ENCODE peak calls at places on chromosomes 2 and 18, in seven cellular contexts. E, Q, S, O, W, K and T are unnamed samples.

GRCh38 chr2:33215299-33215698 is 261.1 kb upstream of the RASGRP3 start:
- DNase-seq in E (no peak), Q (no peak), S (peak; percentile 96), O (no peak), W (no peak), K (no peak), T (no peak)

GRCh38 chr2:46180189-46180588 is 117.0 kb upstream of the EPAS1 start:
- DNase-seq in E (no peak), Q (no peak), S (no peak), O (no peak), W (no peak), K (no peak), T (no peak)

GRCh38 chr2:25314514-25315315 is 27.0 kb downstream of the DNMT3A start:
- DNase-seq in E (peak; percentile 41), Q (peak; percentile 33), S (peak; percentile 29), O (peak; percentile 62), W (no peak), K (peak; percentile 97), T (no peak)

GRCh38 chr2:169775765-169776482 is 22.7 kb upstream of the SSB start:
- DNase-seq in E (no peak), Q (no peak), S (peak; percentile 70), O (no peak), W (no peak), K (no peak), T (no peak)

GRCh38 chr2:55949211-55949610 is 25.6 kb upstream of the EFEMP1 start:
- DNase-seq in E (no peak), Q (no peak), S (no peak), O (no peak), W (no peak), K (no peak), T (no peak)

GRCh38 chr2:11395971-11396689 is 51.7 kb upstream of the ROCK2 start:
- DNase-seq in E (no peak), Q (no peak), S (no peak), O (no peak), W (no peak), K (no peak), T (no peak)

GRCh38 chr2:176924909-176925548 is 287.6 kb upstream of the HNRNPA3 start:
- DNase-seq in E (no peak), Q (no peak), S (no peak), O (no peak), W (no peak), K (no peak), T (no peak)

GRCh38 chr2:230225486-230225885 is at the start of gene SP140:
- DNase-seq in E (no peak), Q (no peak), S (no peak), O (no peak), W (peak; percentile 80), K (no peak), T (no peak)

GRCh38 chr2:226766352-226767055 is 33.1 kb downstream of the IRS1 start:
- DNase-seq in E (no peak), Q (no peak), S (peak; percentile 80), O (no peak), W (no peak), K (no peak), T (no peak)

GRCh38 chr18:23105581-23106219 is 29.6 kb upstream of the CABLES1 start:
- DNase-seq in E (no peak), Q (no peak), S (no peak), O (no peak), W (no peak), K (no peak), T (peak; percentile 30)

GRCh38 chr18:59229681-59230443 is 9.9 kb downstream of the GRP start:
- DNase-seq in E (no peak), Q (no peak), S (no peak), O (no peak), W (no peak), K (no peak), T (no peak)

GRCh38 chr18:11983592-11983991 is 2.3 kb downstream of the IMPA2 start:
- DNase-seq in E (peak; percentile 67), Q (no peak), S (no peak), O (no peak), W (no peak), K (no peak), T (no peak)

GRCh38 chr2:57869763-57870344 is 176.8 kb upstream of the VRK2 start:
- DNase-seq in E (no peak), Q (no peak), S (no peak), O (no peak), W (no peak), K (no peak), T (no peak)

GRCh38 chr18:30328839-30329238 is 713.7 kb downstream of the DSC3 start:
- DNase-seq in E (no peak), Q (no peak), S (no peak), O (no peak), W (no peak), K (no peak), T (no peak)
- TF ChIP-seq USF2 in E (no peak), Q (no peak), S (no peak), O (no peak), W (no peak), K (no peak), T (no peak)

DNA sequence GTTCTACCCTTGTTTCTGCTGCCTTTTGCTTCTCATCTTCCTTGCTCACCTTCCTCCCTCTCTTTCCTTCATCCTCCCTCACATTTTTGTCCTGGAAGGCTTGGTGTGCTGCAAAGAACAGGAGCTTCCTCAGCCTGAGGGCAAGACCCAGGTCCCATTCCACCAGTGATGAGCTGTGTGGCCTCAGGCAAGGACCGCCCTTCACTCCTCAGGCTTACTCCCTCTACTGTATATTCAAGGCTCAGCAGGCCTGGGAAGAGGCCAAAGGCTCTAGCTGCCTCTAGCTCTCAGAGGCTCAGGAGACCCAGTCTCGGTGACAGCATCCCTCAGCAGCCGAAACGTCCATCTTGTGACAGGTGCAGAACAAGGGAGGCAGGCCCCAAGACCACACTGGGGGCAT is 97.5 kb downstream of the MRO start:
- DNase-seq in E (no peak), Q (no peak), S (no peak), O (no peak), W (no peak), K (no peak), T (no peak)
- H3K4me2 ChIP-seq in E (no peak overlapping the region), Q (no peak overlapping the region), S (no peak overlapping the region), O (no peak overlapping the region), W (no peak overlapping the region), K (no peak overlapping the region), T (no peak overlapping the region)

GRCh38 chr2:174035981-174036742 is 71.0 kb upstream of the SP3 start:
- DNase-seq in E (no peak), Q (peak; percentile 82), S (peak; percentile 11), O (no peak), W (no peak), K (no peak), T (peak; percentile 41)
- TF ChIP-seq CTCF in E (no peak), Q (peak; percentile 99), S (no peak), O (peak; percentile 42), W (peak; percentile 23), K (peak; percentile 32), T (no peak)

DNA sequence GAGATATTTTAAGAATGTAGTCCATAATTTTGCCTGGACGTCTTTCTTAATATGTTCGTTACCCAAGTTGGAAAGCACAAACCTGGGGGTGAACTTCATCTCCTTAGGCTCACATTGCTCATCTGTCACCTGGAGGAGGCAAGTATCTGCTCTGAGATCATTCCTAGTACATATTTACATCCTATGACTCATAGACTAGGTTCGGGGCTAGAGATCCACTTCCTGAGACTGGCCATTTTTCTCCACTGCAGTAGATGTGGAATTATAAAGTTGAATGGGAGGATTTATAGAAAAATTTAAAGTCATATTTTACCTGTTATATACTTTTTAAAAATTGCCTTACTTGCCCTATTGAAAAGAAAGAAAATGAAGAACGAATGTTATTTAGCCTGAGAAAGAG is 77.5 kb upstream of the PROKR1 start:
- DNase-seq in E (peak; percentile 30), Q (peak; percentile 67), S (peak; percentile 73), O (no peak), W (no peak), K (no peak), T (peak; percentile 30)
- TF ChIP-seq USF2 in E (no peak), Q (no peak), S (no peak), O (no peak), W (no peak), K (no peak), T (no peak)